ENCODE peak calls at places on chromosomes 13 and 19, in four cellular contexts. B, I, W and X are unnamed samples.

GRCh38 chr19:51471527-51471926 is 6.8 kb upstream of the CEACAM18 start:
- DNase-seq in B (no peak), W (no peak), I (no peak), X (no peak)

GRCh38 chr19:14775855-14776254 is 2.5 kb downstream of the ADGRE2 start:
- DNase-seq in B (peak; percentile 75), W (peak; percentile 36), I (no peak), X (no peak)

GRCh38 chr13:98473135-98473791 is 103.6 kb downstream of the STK24 start:
- DNase-seq in W (no peak), B (no peak), I (no peak), X (no peak)

GRCh38 chr13:102355251-102355650 is 46.6 kb downstream of the FGF14 start:
- DNase-seq in B (no peak), I (no peak), W (no peak), X (no peak)

GRCh38 chr19:41096353-41096752 is 8.1 kb downstream of the CYP2A13 start:
- DNase-seq in W (no peak), I (no peak), B (no peak), X (no peak)

GRCh38 chr13:76223565-76223964 is 587.4 kb downstream of the LMO7 start:
- DNase-seq in W (peak; percentile 21), B (no peak), I (no peak), X (no peak)

GRCh38 chr19:13633522-13633922 is 127.2 kb upstream of the CACNA1A start:
- DNase-seq in W (no peak), I (no peak), B (no peak), X (no peak)

GRCh38 chr13:79442221-79442620 is 36.2 kb upstream of the RBM26 start:
- DNase-seq in B (no peak), W (no peak), I (no peak), X (no peak)

GRCh38 chr19:39746836-39747529 is 9.2 kb upstream of the CLC start:
- DNase-seq in B (no peak), W (no peak), I (no peak), X (no peak)

GRCh38 chr19:18023596-18024212 is 15.7 kb downstream of the ARRDC2 start:
- DNase-seq in B (no peak), I (no peak), W (no peak), X (no peak)

GRCh38 chr19:41997121-41997850 is 3.3 kb upstream of the ATP1A3 start:
- DNase-seq in W (peak; percentile 81), I (no peak), B (peak; percentile 60), X (no peak)

GRCh38 chr19:17829855-17830566 is 8.7 kb upstream of the INSL3 start:
- DNase-seq in I (no peak), W (peak; percentile 92), B (peak; percentile 50), X (no peak)

GRCh38 chr19:38388310-38389100 is at the start of gene SPRED3:
- DNase-seq in W (peak; percentile 73), I (no peak), B (peak; percentile 25), X (no peak)

GRCh38 chr19:47284324-47284899 is 9.7 kb downstream of the INAFM1 start:
- DNase-seq in I (peak; percentile 53), B (peak; percentile 79), W (no peak), X (no peak)
- TF ChIP-seq ETV6 in I (no peak), B (no peak), W (no peak), X (no peak)

GRCh38 chr13:99969368-99969933 is 2.1 kb downstream of the ZIC5 start:
- DNase-seq in W (no peak), B (peak; percentile 12), I (no peak), X (no peak)

GRCh38 chr13:99972190-99972731 is 694 bp upstream of the ZIC5 start:
- DNase-seq in B (no peak), W (peak; percentile 25), I (no peak), X (no peak)

GRCh38 chr13:99969934-99970760 is 1.4 kb downstream of the ZIC5 start:
- DNase-seq in B (peak; percentile 82), W (peak; percentile 81), I (peak; percentile 57), X (no peak)

GRCh38 chr13:99971576-99972189 is at the start of gene ZIC5:
- DNase-seq in B (no peak), I (no peak), W (peak; percentile 94), X (no peak)

GRCh38 chr13:99970761-99971575 is 599 bp downstream of the ZIC5 start:
- DNase-seq in W (peak; percentile 73), I (no peak), B (peak; percentile 55), X (no peak)
- TF ChIP-seq ETV6 in W (peak; percentile 28), I (no peak), B (no peak), X (no peak)

GRCh38 chr19:55322495-55322894 is 2.6 kb downstream of the TMEM150B start:
- DNase-seq in W (no peak), I (no peak), B (no peak), X (no peak)
- TF ChIP-seq ETV6 in W (no peak), I (no peak), B (no peak), X (no peak)

GRCh38 chr13:95002968-95003813 is 290.8 kb upstream of the SOX21 start:
- DNase-seq in W (peak; percentile 29), B (no peak), I (no peak), X (no peak)
- TF ChIP-seq ETV6 in W (no peak), B (no peak), I (no peak), X (no peak)